ENCODE peak calls at places on chromosomes 6 and 20, in seven cellular contexts. B is hepatocyte, C is T-cell, Z is HFFc6, U is tibial nerve, R is GM23248, L is dermis microvascular lymphatic vessel endothelial cell. H is an unnamed sample.

GRCh38 chr6:109486068-109486467 is 3.0 kb upstream of the ZBTB24 start:
- DNase-seq in B (peak), C (no peak), Z (no peak), U (no peak), R (no peak), L (no peak), H (no peak)

GRCh38 chr6:170522565-170523183 is 30.4 kb downstream of the PSMB1 start:
- DNase-seq in B (peak), C (no peak), Z (no peak), U (no peak), R (peak), L (peak), H (no peak)

GRCh38 chr20:4563534-4563933 is 158.2 kb upstream of the PRND start:
- DNase-seq in B (peak), C (peak), Z (peak), U (no peak), R (peak), L (peak), H (no peak)

GRCh38 chr6:439681-440167 is 48.2 kb downstream of the IRF4 start:
- DNase-seq in B (no peak), C (no peak), Z (no peak), U (no peak), R (peak), L (no peak), H (no peak)

GRCh38 chr6:19731286-19731685 is 105.9 kb upstream of the ID4 start:
- DNase-seq in B (no peak), C (no peak), Z (peak), U (no peak), R (peak), L (no peak), H (no peak)

GRCh38 chr6:8080338-8081151 is 16.4 kb upstream of the BLOC1S5 start:
- DNase-seq in B (peak), C (no peak), Z (peak), U (no peak), R (peak), L (peak), H (no peak)

GRCh38 chr6:5679696-5680494 is 326.8 kb downstream of the NRN1 start:
- DNase-seq in B (no peak), C (no peak), Z (no peak), U (no peak), R (no peak), L (no peak), H (peak)

GRCh38 chr6:20350215-20350614 is 51.5 kb upstream of the E2F3 start:
- DNase-seq in B (no peak), C (no peak), Z (peak), U (no peak), R (no peak), L (no peak), H (no peak)

GRCh38 chr6:2999005-2999620 is 581 bp upstream of the NQO2 start:
- DNase-seq in B (peak), C (no peak), Z (peak), U (peak), R (peak), L (no peak), H (peak)

GRCh38 chr6:35642471-35643161 is 46.1 kb downstream of the FKBP5 start:
- DNase-seq in B (no peak), C (peak), Z (no peak), U (no peak), R (no peak), L (no peak), H (no peak)

GRCh38 chr20:38091447-38092216 is 58.1 kb downstream of the RPRD1B start:
- DNase-seq in B (no peak), C (no peak), Z (no peak), U (no peak), R (no peak), L (no peak), H (peak)

GRCh38 chr6:150008588-150008987 is 16.7 kb downstream of the RAET1L start:
- DNase-seq in B (peak), C (no peak), Z (no peak), U (no peak), R (peak), L (no peak), H (no peak)

GRCh38 chr6:38445321-38445720 is 194.4 kb downstream of the BTBD9 start:
- DNase-seq in B (no peak), C (no peak), Z (peak), U (no peak), R (peak), L (no peak), H (no peak)

GRCh38 chr6:145887969-145888368 is 73.4 kb upstream of the FBXO30 start:
- DNase-seq in B (peak), C (peak), Z (peak), U (no peak), R (peak), L (peak), H (peak)

GRCh38 chr6:89986650-89987074 is 92.4 kb downstream of the GJA10 start:
- DNase-seq in B (no peak), C (no peak), Z (peak), U (no peak), R (peak), L (peak), H (no peak)

GRCh38 chr6:31383149-31383548 is 20.2 kb upstream of the MICA start:
- DNase-seq in B (no peak), C (no peak), Z (no peak), U (no peak), R (peak), L (no peak), H (no peak)

GRCh38 chr6:36679043-36679821 is 718 bp downstream of the CDKN1A start:
- DNase-seq in B (peak), C (no peak), Z (peak), U (peak), R (peak), L (peak), H (no peak)

GRCh38 chr6:2378891-2379652 is 133.7 kb upstream of the GMDS start:
- DNase-seq in B (no peak), C (no peak), Z (peak), U (no peak), R (peak), L (peak), H (peak)

GRCh38 chr6:166728884-166729530 is 102.0 kb upstream of the RPS6KA2 start:
- DNase-seq in B (no peak), C (no peak), Z (no peak), U (no peak), R (no peak), L (no peak), H (no peak)

GRCh38 chr6:17096657-17097056 is 5.2 kb upstream of the STMND1 start:
- DNase-seq in B (peak), C (no peak), Z (no peak), U (no peak), R (no peak), L (no peak), H (no peak)

GRCh38 chr6:21748343-21749063 is 155.0 kb downstream of the SOX4 start:
- DNase-seq in B (no peak), C (no peak), Z (no peak), U (no peak), R (peak), L (no peak), H (peak)

GRCh38 chr6:140968062-140968461 is 1164.7 kb upstream of the GJE1 start:
- DNase-seq in B (no peak), C (no peak), Z (no peak), U (no peak), R (no peak), L (no peak), H (no peak)

GRCh38 chr20:57941572-57942381 is 232.0 kb upstream of the PMEPA1 start:
- DNase-seq in B (peak), C (no peak), Z (no peak), U (no peak), R (no peak), L (no peak), H (no peak)

GRCh38 chr6:80523531-80523970 is 417.1 kb downstream of the BCKDHB start:
- DNase-seq in B (peak), C (no peak), Z (no peak), U (no peak), R (peak), L (peak), H (no peak)

GRCh38 chr6:107423474-107423873 is 35.9 kb downstream of the PDSS2 start:
- DNase-seq in B (no peak), C (no peak), Z (no peak), U (no peak), R (no peak), L (no peak), H (no peak)

GRCh38 chr20:41992481-41992880 is 374.3 kb upstream of the CHD6 start:
- DNase-seq in B (no peak), C (no peak), Z (no peak), U (no peak), R (no peak), L (no peak), H (no peak)

GRCh38 chr20:19249515-19249914 is 37.1 kb downstream of the SLC24A3 start:
- DNase-seq in B (no peak), C (no peak), Z (no peak), U (no peak), R (peak), L (no peak), H (no peak)

GRCh38 chr6:34657307-34657978 is 39.1 kb downstream of the ILRUN start:
- DNase-seq in B (peak), C (no peak), Z (peak), U (no peak), R (peak), L (peak), H (peak)

GRCh38 chr6:84093405-84094049 is 60.0 kb downstream of the MRAP2 start:
- DNase-seq in B (no peak), C (no peak), Z (no peak), U (no peak), R (no peak), L (no peak), H (peak)

GRCh38 chr6:141326426-141326825 is 806.3 kb upstream of the GJE1 start:
- DNase-seq in B (peak), C (peak), Z (peak), U (no peak), R (peak), L (peak), H (no peak)

GRCh38 chr6:121726596-121726995 is 291.1 kb downstream of the GJA1 start:
- DNase-seq in B (no peak), C (no peak), Z (no peak), U (no peak), R (no peak), L (peak), H (no peak)

GRCh38 chr6:42889815-42890214 is 10.4 kb downstream of the RPL7L1 start:
- DNase-seq in B (no peak), C (no peak), Z (no peak), U (no peak), R (no peak), L (no peak), H (peak)

GRCh38 chr6:74066168-74066871 is 370.3 kb downstream of the CD109 start:
- DNase-seq in B (no peak), C (no peak), Z (no peak), U (no peak), R (peak), L (no peak), H (no peak)

GRCh38 chr6:126127662-126128061 is 141.3 kb downstream of the TRMT11 start:
- DNase-seq in B (no peak), C (no peak), Z (no peak), U (no peak), R (no peak), L (no peak), H (no peak)

GRCh38 chr6:156131221-156131903 is 645.8 kb upstream of the ARID1B start:
- DNase-seq in B (no peak), C (no peak), Z (no peak), U (no peak), R (no peak), L (no peak), H (peak)

GRCh38 chr6:15200087-15200486 is 45.8 kb upstream of the JARID2 start:
- DNase-seq in B (no peak), C (no peak), Z (no peak), U (no peak), R (no peak), L (no peak), H (no peak)

GRCh38 chr6:64580346-64580745 is 944.7 kb downstream of the PHF3 start:
- DNase-seq in B (peak), C (no peak), Z (no peak), U (no peak), R (peak), L (no peak), H (no peak)

H was measured in OCI-LY7.